ENCODE peak calls at places on chromosome 2, in six cellular contexts. I is endothelial cell, N is GM20000, T is testis, V is Calu3, P is omental fat pad. W is an unnamed sample.

GRCh38 chr2:27320958-27321543 is 1.8 kb downstream of the MPV17 start:
- DNase-seq in I (no peak), N (no peak), T (peak; percentile 67), V (peak; percentile 90), P (peak; percentile 59), W (no peak)

GRCh38 chr2:12424820-12425219 is 291.9 kb upstream of the TRIB2 start:
- DNase-seq in I (no peak), N (no peak), T (peak; percentile 95), V (no peak), P (no peak), W (no peak)

GRCh38 chr2:240602266-240603050 is 15.9 kb downstream of the CAPN10 start:
- DNase-seq in I (no peak), N (peak; percentile 32), T (no peak), V (no peak), P (no peak), W (peak; percentile 33)

GRCh38 chr2:85758361-85759256 is 4.8 kb downstream of the ATOH8 start:
- DNase-seq in I (no peak), N (no peak), T (no peak), V (no peak), P (no peak), W (no peak)

GRCh38 chr2:32805104-32806095 is 141.4 kb upstream of the LTBP1 start:
- DNase-seq in I (no peak), N (no peak), T (no peak), V (peak; percentile 24), P (no peak), W (no peak)

GRCh38 chr2:156672569-156673270 is 236.5 kb downstream of the GPD2 start:
- DNase-seq in I (no peak), N (no peak), T (no peak), V (no peak), P (no peak), W (no peak)

GRCh38 chr2:239302083-239302807 is 98.6 kb downstream of the HDAC4 start:
- DNase-seq in I (no peak), N (no peak), T (peak; percentile 71), V (no peak), P (no peak), W (no peak)

GRCh38 chr2:167196461-167197252 is 308.4 kb downstream of the XIRP2 start:
- DNase-seq in I (no peak), N (no peak), T (no peak), V (peak; percentile 32), P (no peak), W (no peak)

GRCh38 chr2:10425656-10426055 is 22.5 kb downstream of the ODC1 start:
- DNase-seq in I (no peak), N (no peak), T (no peak), V (no peak), P (no peak), W (no peak)

GRCh38 chr2:235449568-235449967 is 44.3 kb upstream of the AGAP1 start:
- DNase-seq in I (no peak), N (no peak), T (no peak), V (no peak), P (no peak), W (no peak)

GRCh38 chr2:120108049-120108448 is 95.2 kb downstream of the EPB41L5 start:
- DNase-seq in I (no peak), N (no peak), T (no peak), V (peak; percentile 11), P (no peak), W (no peak)

GRCh38 chr2:233063976-233064411 is 3.9 kb downstream of the INPP5D start:
- DNase-seq in I (no peak), N (no peak), T (peak; percentile 6), V (no peak), P (no peak), W (no peak)

GRCh38 chr2:241132549-241133435 is 16.5 kb downstream of the PASK start:
- DNase-seq in I (no peak), N (peak; percentile 52), T (no peak), V (no peak), P (no peak), W (no peak)

GRCh38 chr2:101253713-101254085 is 1.0 kb downstream of the CNOT11 start:
- DNase-seq in I (no peak), N (no peak), T (no peak), V (no peak), P (no peak), W (no peak)

GRCh38 chr2:108267117-108267516 is 21.6 kb upstream of the SULT1C2 start:
- DNase-seq in I (no peak), N (no peak), T (no peak), V (no peak), P (no peak), W (no peak)

GRCh38 chr2:85843543-85843942 is 45.2 kb downstream of the ST3GAL5 start:
- DNase-seq in I (no peak), N (no peak), T (no peak), V (peak; percentile 27), P (no peak), W (no peak)

GRCh38 chr2:88603146-88603545 is 24.1 kb downstream of the EIF2AK3 start:
- DNase-seq in I (no peak), N (no peak), T (no peak), V (no peak), P (no peak), W (no peak)

GRCh38 chr2:7609556-7610323 is 692.5 kb downstream of the RNF144A start:
- DNase-seq in I (no peak), N (no peak), T (no peak), V (no peak), P (no peak), W (no peak)

GRCh38 chr2:235968616-235969324 is 199.4 kb downstream of the GBX2 start:
- DNase-seq in I (no peak), N (no peak), T (no peak), V (no peak), P (no peak), W (no peak)

GRCh38 chr2:181152221-181152620 is 171.8 kb downstream of the UBE2E3 start:
- DNase-seq in I (no peak), N (no peak), T (no peak), V (no peak), P (no peak), W (no peak)

GRCh38 chr2:173076557-173077345 is 1.1 kb downstream of the MAP3K20 start:
- DNase-seq in I (peak; percentile 36), N (peak; percentile 37), T (peak; percentile 67), V (peak; percentile 40), P (peak; percentile 34), W (no peak)

GRCh38 chr2:1872602-1873183 is 128.4 kb upstream of the PXDN start:
- DNase-seq in I (no peak), N (no peak), T (no peak), V (no peak), P (no peak), W (no peak)

GRCh38 chr2:51000849-51001617 is 30.9 kb downstream of the NRXN1 start:
- DNase-seq in I (no peak), N (no peak), T (no peak), V (no peak), P (no peak), W (no peak)

GRCh38 chr2:238684362-238685326 is 163.2 kb upstream of the TWIST2 start:
- DNase-seq in I (no peak), N (no peak), T (no peak), V (peak; percentile 72), P (no peak), W (no peak)

GRCh38 chr2:216341151-216341550 is 31.1 kb downstream of the MARCHF4 start:
- DNase-seq in I (no peak), N (no peak), T (no peak), V (no peak), P (no peak), W (no peak)

GRCh38 chr2:30775833-30776232 is 31.4 kb downstream of the CAPN13 start:
- DNase-seq in I (peak; percentile 15), N (no peak), T (peak; percentile 47), V (no peak), P (no peak), W (no peak)

GRCh38 chr2:240339411-240340360 is 95.8 kb upstream of the GPC1 start:
- DNase-seq in I (no peak), N (no peak), T (no peak), V (no peak), P (no peak), W (no peak)

GRCh38 chr2:174718591-174718990 is 45.7 kb downstream of the CHRNA1 start:
- DNase-seq in I (no peak), N (no peak), T (no peak), V (no peak), P (no peak), W (no peak)
- TF ChIP-seq CTCF in I (no peak), N (no peak), T (no peak), V (no peak), P (no peak), W (no peak)

DNA sequence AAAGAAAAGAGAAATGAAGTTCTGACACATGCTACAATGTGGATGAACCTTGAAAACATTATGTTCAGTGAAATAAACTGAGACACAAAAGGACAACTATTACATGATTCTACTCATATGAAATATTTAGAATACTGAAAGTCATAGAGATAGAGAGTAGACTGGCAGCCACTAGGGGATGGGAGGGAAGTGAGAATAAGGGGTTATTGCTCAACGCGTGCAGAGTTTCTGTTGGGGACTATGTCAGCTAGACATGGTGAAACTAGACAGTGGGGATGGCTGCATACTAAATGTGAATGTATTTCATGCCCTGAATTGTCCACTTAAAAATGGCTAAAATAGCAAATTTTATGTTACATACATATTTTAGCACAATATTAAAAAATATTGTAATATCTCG is 108.7 kb upstream of the ATL2 start:
- DNase-seq in I (no peak), N (peak; percentile 63), T (no peak), V (no peak), P (no peak), W (peak; percentile 57)
- TF ChIP-seq CTCF in I (no peak), N (no peak), T (no peak), V (no peak), P (no peak), W (peak; percentile 59)

DNA sequence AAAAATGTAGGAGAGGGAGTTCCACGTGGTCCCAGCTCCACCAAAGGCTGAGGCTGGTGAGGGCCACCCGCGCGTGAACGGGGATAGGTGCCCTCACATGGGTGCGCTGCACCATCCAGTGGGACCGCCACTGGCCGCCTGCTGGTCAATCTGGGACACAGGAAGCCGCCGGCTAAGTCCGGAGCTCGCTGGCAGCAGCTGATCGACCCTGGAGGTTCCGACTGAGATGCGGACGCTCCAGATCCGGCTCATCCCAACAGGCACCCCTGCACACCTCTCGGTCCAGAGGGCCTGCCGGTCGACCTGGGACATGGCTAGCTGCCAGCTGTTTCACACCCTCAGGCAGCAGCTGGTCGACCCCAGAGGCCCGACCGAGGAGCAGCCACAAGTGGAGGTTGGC is 116.5 kb upstream of the ANKRD30BL start:
- DNase-seq in I (no peak), N (no peak), T (no peak), V (no peak), P (no peak), W (no peak)
- TF ChIP-seq CTCF in I (no peak), N (no peak), T (no peak), V (no peak), P (no peak), W (no peak)

DNA sequence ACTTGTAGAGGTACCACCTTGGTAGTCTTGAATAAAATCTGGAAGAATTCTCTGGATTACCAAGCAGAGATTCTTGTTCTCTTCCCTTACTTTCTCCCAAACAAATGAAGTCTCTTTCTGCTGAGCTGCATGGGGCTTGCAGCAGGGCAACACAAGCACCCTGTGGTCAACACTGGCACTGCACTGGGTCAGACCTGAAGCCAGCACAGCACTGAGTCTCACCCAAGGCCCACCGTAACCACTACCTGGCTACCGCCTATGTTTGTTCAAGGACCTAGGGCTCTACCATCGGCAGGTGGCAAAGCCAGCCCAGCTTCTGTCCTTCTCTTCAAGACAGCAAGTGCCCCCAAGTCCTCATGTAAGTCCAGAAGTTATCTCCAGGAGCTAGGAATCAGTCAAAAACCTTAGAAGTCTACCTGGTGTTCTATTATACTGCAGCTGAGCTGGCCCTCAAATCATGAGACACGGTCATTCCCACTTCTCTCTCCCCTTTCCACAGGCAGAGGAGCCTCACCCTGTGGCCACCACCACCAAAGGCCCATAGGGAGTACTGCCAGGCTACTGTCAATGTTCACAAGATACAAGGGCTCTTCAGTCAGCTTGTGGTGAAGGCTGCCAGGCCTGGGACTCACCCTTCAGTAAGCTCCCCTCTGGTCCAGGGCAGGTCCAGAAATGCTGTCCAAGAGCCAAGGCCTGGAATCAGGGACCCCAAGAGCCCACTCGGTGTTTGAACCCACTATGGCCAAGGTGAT is 18.4 kb downstream of the VPS54 start:
- DNase-seq in I (no peak), N (no peak), T (no peak), V (no peak), P (no peak), W (no peak)
- TF ChIP-seq CTCF in I (no peak), N (no peak), T (no peak), V (no peak), P (no peak), W (no peak)

W was measured in CD14-positive monocyte.